ENCODE peak calls at places on chromosomes 13 and 19, in six cellular contexts. I is MV-4-11, X is epithelial cell of prostate, Q is amygdala, R is GDM1, D is C1 segment of cervical spinal cord. Z is an unnamed sample.

GRCh38 chr13:99197257-99197651 is 3.4 kb upstream of the UBAC2 start:
- DNase-seq in D (no peak), R (no peak), I (no peak), Q (no peak), X (no peak), Z (no peak)

GRCh38 chr19:5406816-5407215 is 48.4 kb upstream of the ZNRF4 start:
- DNase-seq in I (no peak), Q (no peak), D (no peak), R (no peak), X (no peak), Z (no peak)

GRCh38 chr19:5186293-5187050 is 154.1 kb downstream of the PTPRS start:
- DNase-seq in D (no peak), I (no peak), X (no peak), Q (no peak), R (no peak), Z (no peak)

GRCh38 chr13:41613984-41614581 is 156.7 kb downstream of the RGCC start:
- DNase-seq in Q (no peak), D (no peak), I (no peak), R (no peak), X (no peak), Z (no peak)

GRCh38 chr13:113997845-113998751 is 24.2 kb upstream of the C13orf46 start:
- DNase-seq in I (no peak), R (no peak), Q (no peak), D (no peak), X (no peak), Z (no peak)

GRCh38 chr13:73406454-73406853 is 347.6 kb downstream of the KLF5 start:
- DNase-seq in I (no peak), R (no peak), D (no peak), X (no peak), Q (no peak), Z (no peak)

GRCh38 chr19:29804493-29804892 is 7.3 kb upstream of the CCNE1 start:
- DNase-seq in Q (no peak), D (no peak), X (no peak), R (no peak), I (no peak), Z (no peak)

GRCh38 chr13:111390522-111391270 is 70.3 kb downstream of the TEX29 start:
- DNase-seq in R (no peak), D (no peak), Q (no peak), X (no peak), I (no peak), Z (no peak)

GRCh38 chr19:50626796-50627195 is 12.9 kb downstream of the SYT3 start:
- DNase-seq in R (no peak), I (no peak), X (no peak), D (no peak), Q (no peak), Z (no peak)

GRCh38 chr13:106133025-106133424 is 402.4 kb downstream of the EFNB2 start:
- DNase-seq in I (no peak), Q (no peak), X (no peak), R (no peak), D (no peak), Z (no peak)

Z was measured in activated CD4-positive, CD25-positive, alpha-beta regulatory T cell.